ENCODE peak calls at places on chromosomes 3 and 15, in five cellular contexts. One of them, this sample, is unnamed. For H3K4me1, the result is how much of the 10 kb centered on the place peaks cover.

GRCh38 chr15:75170711-75171341 is 30.9 kb upstream of the C15orf39 start:
- DNase-seq in adipocyte: no peak
- DNase-seq in stomach: no peak
- DNase-seq in cardiac muscle cell: peak
- DNase-seq in GM23338: no peak
- DNase-seq in this sample: peak

GRCh38 chr15:91956026-91956723 is 102.7 kb downstream of the SLCO3A1 start:
- DNase-seq in GM23338: peak
- DNase-seq in stomach: no peak
- DNase-seq in adipocyte: peak
- DNase-seq in cardiac muscle cell: peak
- DNase-seq in this sample: no peak

GRCh38 chr3:105399611-105400010 is 32.9 kb downstream of the ALCAM start:
- DNase-seq in GM23338: no peak
- DNase-seq in cardiac muscle cell: no peak
- DNase-seq in stomach: no peak
- DNase-seq in adipocyte: no peak
- DNase-seq in this sample: no peak

GRCh38 chr3:69313251-69313650 is 72.6 kb downstream of the FRMD4B start:
- DNase-seq in stomach: no peak
- DNase-seq in GM23338: no peak
- DNase-seq in adipocyte: no peak
- DNase-seq in cardiac muscle cell: no peak
- DNase-seq in this sample: no peak

GRCh38 chr15:25863067-25863967 is at the start of gene ATP10A:
- DNase-seq in adipocyte: peak
- DNase-seq in cardiac muscle cell: peak
- DNase-seq in GM23338: peak
- DNase-seq in stomach: no peak
- DNase-seq in this sample: peak

GRCh38 chr3:15844889-15845288 is 47.1 kb upstream of the ANKRD28 start:
- DNase-seq in stomach: no peak
- DNase-seq in cardiac muscle cell: no peak
- DNase-seq in GM23338: no peak
- DNase-seq in adipocyte: no peak
- DNase-seq in this sample: no peak

GRCh38 chr3:27578032-27578431 is 93.8 kb upstream of the SLC4A7 start:
- DNase-seq in GM23338: no peak
- DNase-seq in stomach: no peak
- DNase-seq in adipocyte: no peak
- DNase-seq in cardiac muscle cell: peak
- DNase-seq in this sample: no peak

GRCh38 chr15:85880501-85881190 is 85.9 kb upstream of the KLHL25 start:
- DNase-seq in cardiac muscle cell: no peak
- DNase-seq in GM23338: no peak
- DNase-seq in adipocyte: no peak
- DNase-seq in stomach: no peak
- DNase-seq in this sample: no peak

DNA sequence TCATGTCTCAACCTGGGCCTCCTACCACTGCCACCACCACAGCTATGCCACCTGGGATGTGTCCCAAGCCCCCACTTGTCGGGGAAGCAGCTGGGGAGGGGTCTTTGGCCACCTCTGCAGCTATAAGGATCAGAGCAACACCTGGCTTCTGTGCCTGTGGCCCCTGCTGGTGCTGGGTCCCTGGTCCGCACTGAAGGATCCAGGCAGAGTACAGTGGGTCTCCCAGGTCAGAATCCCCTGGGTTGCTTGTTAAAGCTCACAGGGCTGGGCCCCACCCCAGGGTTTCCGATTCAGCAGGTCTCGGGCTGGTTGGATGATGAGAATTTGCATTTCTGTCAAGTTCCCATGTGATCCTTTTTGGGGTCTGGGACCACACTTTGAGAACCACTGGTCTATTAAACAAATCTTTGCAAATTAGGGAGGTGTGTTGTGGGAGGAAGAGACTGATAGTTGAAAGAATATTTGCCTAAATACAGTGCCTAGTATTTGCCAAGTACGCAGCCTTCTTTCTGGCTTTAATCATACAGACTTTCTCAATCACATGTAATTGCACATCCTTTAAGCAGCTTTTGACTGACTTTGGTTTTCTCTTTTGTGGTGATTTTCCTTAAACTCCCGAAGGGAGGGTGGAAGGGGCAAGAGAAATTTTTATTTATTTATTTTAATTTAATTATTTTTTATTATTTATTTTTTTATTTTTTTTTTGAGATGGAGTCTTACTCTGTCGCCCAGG is 127.3 kb downstream of the IGF1R start:
- DNase-seq in cardiac muscle cell: no peak
- DNase-seq in stomach: no peak
- DNase-seq in GM23338: no peak
- DNase-seq in adipocyte: no peak
- DNase-seq in this sample: no peak
- H3K4me1 ChIP-seq in cardiac muscle cell: under half
- H3K4me1 ChIP-seq in stomach: under half
- H3K4me1 ChIP-seq in GM23338: half or more
- H3K4me1 ChIP-seq in adipocyte: under half
- H3K4me1 ChIP-seq in this sample: under half

GRCh38 chr15:50876989-50877360 is 31.5 kb upstream of the AP4E1 start:
- DNase-seq in adipocyte: peak
- DNase-seq in stomach: peak
- DNase-seq in GM23338: peak
- DNase-seq in cardiac muscle cell: peak
- DNase-seq in this sample: peak
- H3K4me1 ChIP-seq in adipocyte: under half
- H3K4me1 ChIP-seq in stomach: under half
- H3K4me1 ChIP-seq in GM23338: under half
- H3K4me1 ChIP-seq in cardiac muscle cell: under half
- H3K4me1 ChIP-seq in this sample: under half

DNA sequence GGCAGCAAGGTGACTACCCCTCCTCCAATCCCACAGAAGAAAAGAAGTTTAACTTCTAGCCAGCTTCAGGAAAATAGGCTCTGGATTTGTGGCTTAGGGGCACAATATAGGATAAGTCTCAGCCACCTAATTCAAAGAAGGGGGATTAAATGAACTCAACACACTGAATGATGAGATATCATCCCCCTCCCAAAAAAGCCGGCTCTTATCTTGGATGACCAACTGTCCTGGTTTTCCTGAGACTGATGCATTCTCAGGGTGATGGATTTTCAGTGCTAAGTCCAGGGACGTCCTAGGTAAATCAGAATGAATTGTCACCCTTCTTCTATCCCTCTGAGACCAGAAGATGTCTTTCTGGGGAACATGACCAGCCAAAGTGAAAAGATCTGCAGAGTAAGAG is 487.0 kb upstream of the PROK2 start:
- DNase-seq in GM23338: no peak
- DNase-seq in cardiac muscle cell: no peak
- DNase-seq in adipocyte: no peak
- DNase-seq in stomach: no peak
- DNase-seq in this sample: no peak
- H3K4me1 ChIP-seq in GM23338: under half
- H3K4me1 ChIP-seq in cardiac muscle cell: under half
- H3K4me1 ChIP-seq in adipocyte: under half
- H3K4me1 ChIP-seq in stomach: under half
- H3K4me1 ChIP-seq in this sample: under half

GRCh38 chr3:38131621-38132369 is 5.1 kb downstream of the ACAA1 start:
- DNase-seq in stomach: peak
- DNase-seq in cardiac muscle cell: peak
- DNase-seq in adipocyte: peak
- DNase-seq in GM23338: peak
- DNase-seq in this sample: no peak

GRCh38 chr3:38130631-38131065 is 6.3 kb downstream of the ACAA1 start:
- DNase-seq in stomach: peak
- DNase-seq in cardiac muscle cell: no peak
- DNase-seq in GM23338: no peak
- DNase-seq in adipocyte: no peak
- DNase-seq in this sample: no peak

GRCh38 chr3:38129058-38129457 is 7.9 kb downstream of the ACAA1 start:
- DNase-seq in GM23338: no peak
- DNase-seq in cardiac muscle cell: no peak
- DNase-seq in adipocyte: no peak
- DNase-seq in stomach: peak
- DNase-seq in this sample: no peak

GRCh38 chr3:38128303-38128655 is 8.6 kb downstream of the ACAA1 start:
- DNase-seq in stomach: peak
- DNase-seq in GM23338: no peak
- DNase-seq in adipocyte: no peak
- DNase-seq in cardiac muscle cell: no peak
- DNase-seq in this sample: no peak

DNA sequence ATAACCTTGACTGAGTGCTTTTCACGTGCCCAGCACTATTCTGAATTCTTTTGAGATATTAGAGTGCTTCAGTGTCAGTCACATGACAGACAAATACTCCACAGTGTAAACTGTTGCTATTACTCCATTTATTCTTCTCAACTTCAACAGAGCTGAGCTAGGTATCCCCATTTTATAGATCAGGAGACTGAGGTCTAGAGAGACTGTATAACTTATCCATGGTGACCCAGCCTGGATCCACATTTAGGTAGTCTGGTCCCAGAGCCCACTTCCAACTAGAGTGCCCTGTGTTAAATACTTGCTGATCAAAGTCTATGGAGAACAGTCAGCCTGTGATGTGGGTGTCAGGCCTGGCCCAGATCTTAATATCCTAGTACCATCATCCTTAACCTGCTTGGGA is 6.7 kb downstream of the ACAA1 start:
- DNase-seq in GM23338: no peak
- DNase-seq in cardiac muscle cell: no peak
- DNase-seq in adipocyte: no peak
- DNase-seq in stomach: no peak
- DNase-seq in this sample: no peak
- H3K4me1 ChIP-seq in GM23338: under half
- H3K4me1 ChIP-seq in cardiac muscle cell: under half
- H3K4me1 ChIP-seq in adipocyte: under half
- H3K4me1 ChIP-seq in stomach: under half
- H3K4me1 ChIP-seq in this sample: under half

GRCh38 chr3:53243785-53244184 is 12.0 kb downstream of the TKT start:
- DNase-seq in stomach: no peak
- DNase-seq in cardiac muscle cell: no peak
- DNase-seq in GM23338: peak
- DNase-seq in adipocyte: no peak
- DNase-seq in this sample: no peak
- H3K4me1 ChIP-seq in stomach: under half
- H3K4me1 ChIP-seq in cardiac muscle cell: under half
- H3K4me1 ChIP-seq in GM23338: half or more
- H3K4me1 ChIP-seq in adipocyte: half or more
- H3K4me1 ChIP-seq in this sample: under half

DNA sequence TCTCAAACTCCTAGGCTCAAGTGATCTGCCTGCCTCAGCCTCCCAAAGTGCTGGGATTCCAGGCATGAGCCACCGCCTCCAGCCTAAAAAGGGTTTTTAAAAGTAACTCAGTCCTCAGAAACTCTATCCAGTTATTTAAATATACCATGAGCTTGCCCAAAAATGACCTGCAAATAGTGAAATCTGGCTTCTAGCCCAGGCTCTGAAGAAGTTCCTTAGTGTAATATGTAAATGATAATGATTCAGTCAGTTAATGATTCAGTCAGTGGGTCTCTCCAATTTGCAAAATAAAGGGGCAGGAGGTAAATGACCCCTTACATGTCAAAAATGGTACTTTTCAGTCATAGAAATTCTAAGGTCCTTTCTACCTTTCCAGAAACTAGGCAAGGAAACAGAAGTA is 28.8 kb downstream of the LRRC2 start:
- DNase-seq in adipocyte: no peak
- DNase-seq in GM23338: no peak
- DNase-seq in stomach: no peak
- DNase-seq in cardiac muscle cell: no peak
- DNase-seq in this sample: no peak
- H3K4me1 ChIP-seq in adipocyte: under half
- H3K4me1 ChIP-seq in GM23338: under half
- H3K4me1 ChIP-seq in stomach: under half
- H3K4me1 ChIP-seq in cardiac muscle cell: under half
- H3K4me1 ChIP-seq in this sample: under half

DNA sequence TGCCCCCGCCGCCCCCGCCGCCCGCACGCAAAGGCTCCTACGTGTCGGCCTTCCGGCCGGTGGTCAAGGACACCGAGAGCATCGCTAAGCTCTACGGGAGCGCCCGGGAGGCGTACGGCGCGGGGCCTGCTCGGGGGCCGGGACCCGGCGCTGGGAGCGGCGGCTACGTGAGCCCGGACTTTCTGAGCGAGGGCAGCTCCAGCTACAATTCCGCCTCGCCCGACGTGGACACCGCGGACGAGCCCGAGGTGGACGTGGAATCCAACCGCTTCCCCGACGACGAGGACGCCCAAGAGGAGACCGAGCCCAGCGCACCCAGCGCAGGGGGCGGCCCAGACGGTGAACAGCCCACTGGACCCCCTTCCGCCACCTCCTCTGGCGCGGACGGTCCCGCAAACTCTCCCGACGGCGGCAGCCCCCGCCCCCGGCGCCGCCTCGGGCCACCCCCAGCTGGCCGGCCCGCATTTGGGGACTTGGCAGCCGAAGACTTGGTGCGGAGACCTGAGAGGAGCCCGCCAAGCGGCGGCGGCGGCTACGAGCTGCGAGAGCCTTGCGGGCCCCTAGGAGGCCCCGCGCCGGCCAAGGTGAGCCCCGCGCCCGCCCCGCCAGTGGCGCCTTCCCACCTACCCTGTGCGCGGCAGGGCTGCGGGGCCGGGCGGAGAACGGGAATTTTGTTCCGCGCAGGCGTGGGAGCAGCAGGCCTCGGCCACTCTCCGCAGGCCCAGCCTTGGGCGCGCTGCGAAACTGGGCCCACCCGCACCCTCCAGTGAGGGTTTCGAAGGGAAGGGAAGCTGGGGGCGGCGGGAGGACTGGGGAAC is 2.5 kb downstream of the SKOR1 start:
- DNase-seq in GM23338: peak
- DNase-seq in stomach: no peak
- DNase-seq in adipocyte: no peak
- DNase-seq in cardiac muscle cell: no peak
- DNase-seq in this sample: no peak
- H3K4me1 ChIP-seq in GM23338: under half
- H3K4me1 ChIP-seq in stomach: half or more
- H3K4me1 ChIP-seq in adipocyte: under half
- H3K4me1 ChIP-seq in cardiac muscle cell: under half
- H3K4me1 ChIP-seq in this sample: under half

GRCh38 chr3:129661766-129662165 is 55.3 kb upstream of the PLXND1 start:
- DNase-seq in GM23338: no peak
- DNase-seq in cardiac muscle cell: no peak
- DNase-seq in stomach: no peak
- DNase-seq in adipocyte: no peak
- DNase-seq in this sample: no peak
- H3K4me1 ChIP-seq in GM23338: under half
- H3K4me1 ChIP-seq in cardiac muscle cell: under half
- H3K4me1 ChIP-seq in stomach: under half
- H3K4me1 ChIP-seq in adipocyte: under half
- H3K4me1 ChIP-seq in this sample: half or more

This sample was measured in PC-3.